ENCODE peak calls at places on chromosomes 1 and 21, in ten cellular contexts. One of them, this sample, is unnamed.
A peak's percentile ranks its signal among the peaks of the same experiment; 100 is the strongest.

GRCh38 chr1:6358144-6358624 is 35.4 kb downstream of the ACOT7 start:
- DNase-seq in CD8-positive, alpha-beta memory T cell: peak; percentile 13
- DNase-seq in astrocyte of the cerebellum: no peak
- DNase-seq in breast epithelium: no peak
- DNase-seq in tibial artery: no peak
- DNase-seq in body of pancreas: no peak
- DNase-seq in brain microvascular endothelial cell: no peak
- DNase-seq in IMR-90: no peak
- DNase-seq in GM12865: no peak
- DNase-seq in fibroblast of mammary gland: peak; percentile 21
- DNase-seq in this sample: peak; percentile 61

GRCh38 chr1:20048563-20048962 is 21.4 kb upstream of the PLA2G5 start:
- DNase-seq in brain microvascular endothelial cell: no peak
- DNase-seq in astrocyte of the cerebellum: no peak
- DNase-seq in breast epithelium: no peak
- DNase-seq in GM12865: no peak
- DNase-seq in body of pancreas: no peak
- DNase-seq in tibial artery: no peak
- DNase-seq in IMR-90: no peak
- DNase-seq in fibroblast of mammary gland: no peak
- DNase-seq in CD8-positive, alpha-beta memory T cell: no peak
- DNase-seq in this sample: no peak

GRCh38 chr1:205481629-205482071 is 22.8 kb upstream of the CDK18 start:
- DNase-seq in fibroblast of mammary gland: no peak
- DNase-seq in astrocyte of the cerebellum: no peak
- DNase-seq in CD8-positive, alpha-beta memory T cell: no peak
- DNase-seq in IMR-90: no peak
- DNase-seq in GM12865: peak; percentile 37
- DNase-seq in tibial artery: no peak
- DNase-seq in brain microvascular endothelial cell: no peak
- DNase-seq in breast epithelium: no peak
- DNase-seq in body of pancreas: no peak
- DNase-seq in this sample: no peak

GRCh38 chr1:115185351-115185750 is 96.0 kb upstream of the TSPAN2 start:
- DNase-seq in brain microvascular endothelial cell: no peak
- DNase-seq in breast epithelium: no peak
- DNase-seq in CD8-positive, alpha-beta memory T cell: no peak
- DNase-seq in IMR-90: no peak
- DNase-seq in fibroblast of mammary gland: no peak
- DNase-seq in tibial artery: no peak
- DNase-seq in body of pancreas: no peak
- DNase-seq in GM12865: no peak
- DNase-seq in astrocyte of the cerebellum: no peak
- DNase-seq in this sample: no peak

GRCh38 chr1:203776636-203777035 is 11.7 kb downstream of the LAX1 start:
- DNase-seq in GM12865: no peak
- DNase-seq in brain microvascular endothelial cell: no peak
- DNase-seq in fibroblast of mammary gland: no peak
- DNase-seq in breast epithelium: no peak
- DNase-seq in tibial artery: no peak
- DNase-seq in CD8-positive, alpha-beta memory T cell: no peak
- DNase-seq in IMR-90: no peak
- DNase-seq in astrocyte of the cerebellum: no peak
- DNase-seq in body of pancreas: no peak
- DNase-seq in this sample: no peak

GRCh38 chr1:233512538-233512937 is 101.4 kb upstream of the KCNK1 start:
- DNase-seq in breast epithelium: no peak
- DNase-seq in tibial artery: no peak
- DNase-seq in CD8-positive, alpha-beta memory T cell: no peak
- DNase-seq in astrocyte of the cerebellum: no peak
- DNase-seq in brain microvascular endothelial cell: no peak
- DNase-seq in GM12865: peak; percentile 53
- DNase-seq in IMR-90: no peak
- DNase-seq in body of pancreas: no peak
- DNase-seq in fibroblast of mammary gland: no peak
- DNase-seq in this sample: no peak

GRCh38 chr21:37198989-37199924 is 67.9 kb downstream of the VPS26C start:
- DNase-seq in GM12865: no peak
- DNase-seq in breast epithelium: no peak
- DNase-seq in fibroblast of mammary gland: no peak
- DNase-seq in brain microvascular endothelial cell: peak; percentile 78
- DNase-seq in astrocyte of the cerebellum: peak; percentile 39
- DNase-seq in body of pancreas: no peak
- DNase-seq in IMR-90: peak; percentile 78
- DNase-seq in CD8-positive, alpha-beta memory T cell: no peak
- DNase-seq in tibial artery: no peak
- DNase-seq in this sample: no peak

GRCh38 chr21:34333150-34333739 is 30.6 kb upstream of the KCNE2 start:
- DNase-seq in brain microvascular endothelial cell: peak; percentile 76
- DNase-seq in astrocyte of the cerebellum: peak; percentile 53
- DNase-seq in fibroblast of mammary gland: no peak
- DNase-seq in CD8-positive, alpha-beta memory T cell: no peak
- DNase-seq in tibial artery: no peak
- DNase-seq in breast epithelium: peak; percentile 58
- DNase-seq in GM12865: no peak
- DNase-seq in IMR-90: peak; percentile 25
- DNase-seq in body of pancreas: no peak
- DNase-seq in this sample: no peak

GRCh38 chr1:165527673-165528072 is 16.1 kb upstream of the LRRC52 start:
- DNase-seq in tibial artery: no peak
- DNase-seq in IMR-90: no peak
- DNase-seq in GM12865: no peak
- DNase-seq in brain microvascular endothelial cell: no peak
- DNase-seq in breast epithelium: no peak
- DNase-seq in CD8-positive, alpha-beta memory T cell: no peak
- DNase-seq in fibroblast of mammary gland: no peak
- DNase-seq in astrocyte of the cerebellum: no peak
- DNase-seq in body of pancreas: no peak
- DNase-seq in this sample: no peak

GRCh38 chr1:197876894-197877293 is 25.5 kb upstream of the C1orf53 start:
- DNase-seq in IMR-90: no peak
- DNase-seq in GM12865: no peak
- DNase-seq in tibial artery: no peak
- DNase-seq in brain microvascular endothelial cell: no peak
- DNase-seq in body of pancreas: no peak
- DNase-seq in CD8-positive, alpha-beta memory T cell: no peak
- DNase-seq in breast epithelium: no peak
- DNase-seq in astrocyte of the cerebellum: no peak
- DNase-seq in fibroblast of mammary gland: no peak
- DNase-seq in this sample: no peak

GRCh38 chr1:160205974-160206369 is 788 bp downstream of the PEA15 start:
- DNase-seq in breast epithelium: peak; percentile 40
- DNase-seq in body of pancreas: peak; percentile 37
- DNase-seq in fibroblast of mammary gland: peak; percentile 66
- DNase-seq in GM12865: peak; percentile 64
- DNase-seq in CD8-positive, alpha-beta memory T cell: peak; percentile 30
- DNase-seq in IMR-90: peak; percentile 64
- DNase-seq in astrocyte of the cerebellum: no peak
- DNase-seq in tibial artery: peak; percentile 65
- DNase-seq in brain microvascular endothelial cell: peak; percentile 52
- DNase-seq in this sample: no peak

DNA sequence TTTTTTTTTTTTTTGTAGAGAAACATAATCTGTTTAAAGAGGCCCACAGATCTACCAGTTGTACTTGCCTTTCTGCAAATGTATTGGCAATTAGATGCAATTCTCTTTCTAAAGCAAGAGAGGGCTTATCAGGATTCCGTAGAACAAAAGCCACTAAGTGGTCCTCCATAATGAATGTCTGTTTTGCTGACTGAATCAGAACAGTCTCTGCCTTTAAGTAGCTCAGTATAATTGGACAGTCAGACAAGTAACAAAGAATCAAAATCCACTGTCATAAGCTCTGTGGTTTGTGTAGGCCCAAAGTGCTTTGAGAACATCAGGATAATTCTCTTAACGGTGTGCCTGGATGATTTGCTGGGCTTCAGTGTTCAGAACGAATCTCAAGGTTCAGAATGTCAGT is 17.4 kb downstream of the SARS1 start:
- DNase-seq in breast epithelium: no peak
- DNase-seq in brain microvascular endothelial cell: no peak
- DNase-seq in IMR-90: no peak
- DNase-seq in fibroblast of mammary gland: no peak
- DNase-seq in GM12865: no peak
- DNase-seq in tibial artery: no peak
- DNase-seq in body of pancreas: no peak
- DNase-seq in astrocyte of the cerebellum: no peak
- DNase-seq in CD8-positive, alpha-beta memory T cell: no peak
- DNase-seq in this sample: no peak
- H3K4me3 ChIP-seq in breast epithelium: no peak overlapping the region
- H3K4me3 ChIP-seq in brain microvascular endothelial cell: no peak overlapping the region
- H3K4me3 ChIP-seq in IMR-90: no peak overlapping the region
- H3K4me3 ChIP-seq in fibroblast of mammary gland: no peak overlapping the region
- H3K4me3 ChIP-seq in GM12865: no peak overlapping the region
- H3K4me3 ChIP-seq in tibial artery: no peak overlapping the region
- H3K4me3 ChIP-seq in body of pancreas: no peak overlapping the region
- H3K4me3 ChIP-seq in astrocyte of the cerebellum: no peak overlapping the region
- H3K4me3 ChIP-seq in CD8-positive, alpha-beta memory T cell: no peak overlapping the region
- H3K4me3 ChIP-seq in this sample: no peak overlapping the region

DNA sequence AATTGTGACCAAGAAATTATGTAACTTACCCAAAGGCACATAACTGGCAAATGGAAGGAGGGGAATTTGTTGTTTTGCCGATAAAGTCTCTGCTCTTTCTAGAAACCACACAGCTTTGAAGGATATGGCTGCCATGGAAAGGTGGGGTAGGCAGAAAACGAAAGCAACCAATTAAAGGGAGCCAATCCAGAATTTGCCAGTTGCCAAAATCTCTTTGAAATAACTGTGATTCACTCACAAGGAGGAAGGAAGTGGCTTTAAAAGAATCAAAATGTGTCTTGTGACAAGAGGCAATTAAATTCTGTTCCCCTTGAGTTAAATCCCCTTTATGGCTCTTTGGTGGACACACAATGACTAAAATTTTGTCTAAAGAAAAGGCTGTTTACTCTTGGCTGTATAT is 61.2 kb upstream of the CCDC190 start:
- DNase-seq in IMR-90: no peak
- DNase-seq in breast epithelium: no peak
- DNase-seq in astrocyte of the cerebellum: no peak
- DNase-seq in body of pancreas: no peak
- DNase-seq in tibial artery: no peak
- DNase-seq in GM12865: no peak
- DNase-seq in brain microvascular endothelial cell: no peak
- DNase-seq in CD8-positive, alpha-beta memory T cell: no peak
- DNase-seq in fibroblast of mammary gland: no peak
- DNase-seq in this sample: peak; percentile 82
- H3K4me3 ChIP-seq in IMR-90: no peak overlapping the region
- H3K4me3 ChIP-seq in breast epithelium: no peak overlapping the region
- H3K4me3 ChIP-seq in astrocyte of the cerebellum: no peak overlapping the region
- H3K4me3 ChIP-seq in body of pancreas: no peak overlapping the region
- H3K4me3 ChIP-seq in tibial artery: no peak overlapping the region
- H3K4me3 ChIP-seq in GM12865: no peak overlapping the region
- H3K4me3 ChIP-seq in brain microvascular endothelial cell: no peak overlapping the region
- H3K4me3 ChIP-seq in CD8-positive, alpha-beta memory T cell: no peak overlapping the region
- H3K4me3 ChIP-seq in fibroblast of mammary gland: no peak overlapping the region
- H3K4me3 ChIP-seq in this sample: no peak overlapping the region

DNA sequence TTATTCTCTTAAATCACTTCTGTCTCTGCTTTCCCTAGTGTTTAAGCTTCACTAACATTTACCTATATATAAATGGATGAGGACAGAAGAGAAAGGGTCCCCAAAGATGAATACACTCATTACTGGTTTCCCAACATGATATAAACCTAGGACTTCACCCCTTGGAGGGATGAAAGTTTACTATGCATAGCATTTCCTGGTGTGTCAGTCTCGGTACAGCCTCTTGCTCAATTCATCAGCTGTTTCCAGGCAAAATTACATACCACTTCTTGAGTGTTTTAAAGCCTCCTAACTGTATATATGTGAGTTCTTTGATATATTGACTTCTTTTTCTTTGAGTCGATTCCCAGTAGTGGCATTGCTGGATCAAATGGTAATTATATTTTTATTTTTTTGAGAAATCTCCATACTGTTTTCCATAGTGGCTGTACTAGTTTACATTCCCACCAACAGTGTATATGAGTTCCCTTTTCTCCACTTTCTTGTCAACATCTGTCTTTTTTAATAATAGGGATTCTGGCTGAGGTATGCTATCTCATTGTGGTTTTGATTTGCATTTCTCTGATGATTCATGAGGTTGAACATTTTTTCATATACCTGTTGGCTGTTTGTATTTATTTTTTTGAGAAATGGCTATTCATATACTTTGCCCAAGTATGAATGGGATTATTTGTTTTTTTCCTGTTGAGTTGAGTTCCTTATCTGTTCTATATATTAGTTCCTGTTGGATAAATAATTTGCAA is 259.3 kb upstream of the CACYBP start:
- DNase-seq in brain microvascular endothelial cell: peak; percentile 32
- DNase-seq in fibroblast of mammary gland: peak; percentile 38
- DNase-seq in tibial artery: no peak
- DNase-seq in CD8-positive, alpha-beta memory T cell: no peak
- DNase-seq in astrocyte of the cerebellum: no peak
- DNase-seq in breast epithelium: no peak
- DNase-seq in body of pancreas: no peak
- DNase-seq in GM12865: peak; percentile 6
- DNase-seq in IMR-90: peak; percentile 42
- DNase-seq in this sample: no peak
- H3K4me3 ChIP-seq in brain microvascular endothelial cell: no peak overlapping the region
- H3K4me3 ChIP-seq in fibroblast of mammary gland: no peak overlapping the region
- H3K4me3 ChIP-seq in tibial artery: no peak overlapping the region
- H3K4me3 ChIP-seq in CD8-positive, alpha-beta memory T cell: no peak overlapping the region
- H3K4me3 ChIP-seq in astrocyte of the cerebellum: no peak overlapping the region
- H3K4me3 ChIP-seq in breast epithelium: no peak overlapping the region
- H3K4me3 ChIP-seq in body of pancreas: no peak overlapping the region
- H3K4me3 ChIP-seq in GM12865: no peak overlapping the region
- H3K4me3 ChIP-seq in IMR-90: no peak overlapping the region
- H3K4me3 ChIP-seq in this sample: no peak overlapping the region

GRCh38 chr1:24110642-24111263 is 1.2 kb downstream of the MYOM3 start:
- DNase-seq in brain microvascular endothelial cell: no peak
- DNase-seq in fibroblast of mammary gland: no peak
- DNase-seq in astrocyte of the cerebellum: no peak
- DNase-seq in GM12865: no peak
- DNase-seq in breast epithelium: peak; percentile 50
- DNase-seq in IMR-90: no peak
- DNase-seq in CD8-positive, alpha-beta memory T cell: no peak
- DNase-seq in body of pancreas: no peak
- DNase-seq in tibial artery: peak; percentile 31
- DNase-seq in this sample: no peak

GRCh38 chr1:24111998-24112380 is at the start of gene MYOM3:
- DNase-seq in tibial artery: no peak
- DNase-seq in CD8-positive, alpha-beta memory T cell: no peak
- DNase-seq in brain microvascular endothelial cell: no peak
- DNase-seq in GM12865: no peak
- DNase-seq in body of pancreas: no peak
- DNase-seq in IMR-90: no peak
- DNase-seq in astrocyte of the cerebellum: no peak
- DNase-seq in fibroblast of mammary gland: no peak
- DNase-seq in breast epithelium: no peak
- DNase-seq in this sample: no peak

GRCh38 chr1:24114753-24115152 is 2.8 kb upstream of the MYOM3 start:
- DNase-seq in body of pancreas: no peak
- DNase-seq in IMR-90: no peak
- DNase-seq in brain microvascular endothelial cell: no peak
- DNase-seq in GM12865: no peak
- DNase-seq in astrocyte of the cerebellum: no peak
- DNase-seq in fibroblast of mammary gland: no peak
- DNase-seq in breast epithelium: no peak
- DNase-seq in tibial artery: no peak
- DNase-seq in CD8-positive, alpha-beta memory T cell: no peak
- DNase-seq in this sample: no peak

GRCh38 chr1:24111264-24111997 is 504 bp downstream of the MYOM3 start:
- DNase-seq in tibial artery: peak; percentile 67
- DNase-seq in body of pancreas: no peak
- DNase-seq in brain microvascular endothelial cell: no peak
- DNase-seq in fibroblast of mammary gland: peak; percentile 7
- DNase-seq in IMR-90: no peak
- DNase-seq in GM12865: no peak
- DNase-seq in breast epithelium: peak; percentile 76
- DNase-seq in astrocyte of the cerebellum: no peak
- DNase-seq in CD8-positive, alpha-beta memory T cell: no peak
- DNase-seq in this sample: no peak

GRCh38 chr1:24112381-24113169 is 640 bp upstream of the MYOM3 start:
- DNase-seq in GM12865: peak; percentile 66
- DNase-seq in body of pancreas: peak; percentile 82
- DNase-seq in tibial artery: peak; percentile 79
- DNase-seq in astrocyte of the cerebellum: peak; percentile 33
- DNase-seq in CD8-positive, alpha-beta memory T cell: peak; percentile 49
- DNase-seq in brain microvascular endothelial cell: peak; percentile 70
- DNase-seq in IMR-90: peak; percentile 65
- DNase-seq in breast epithelium: peak; percentile 78
- DNase-seq in fibroblast of mammary gland: peak; percentile 67
- DNase-seq in this sample: peak; percentile 37
- H3K4me3 ChIP-seq in GM12865: no peak overlapping the region
- H3K4me3 ChIP-seq in body of pancreas: no peak overlapping the region
- H3K4me3 ChIP-seq in tibial artery: peak overlapping the region; percentile 34
- H3K4me3 ChIP-seq in astrocyte of the cerebellum: peak overlapping the region; percentile 5
- H3K4me3 ChIP-seq in CD8-positive, alpha-beta memory T cell: no peak overlapping the region
- H3K4me3 ChIP-seq in brain microvascular endothelial cell: peak overlapping the region; percentile 5
- H3K4me3 ChIP-seq in IMR-90: no peak overlapping the region
- H3K4me3 ChIP-seq in breast epithelium: peak overlapping the region; percentile 63
- H3K4me3 ChIP-seq in fibroblast of mammary gland: no peak overlapping the region
- H3K4me3 ChIP-seq in this sample: no peak overlapping the region